ENCODE peak calls at places on chromosome 2, in ten cellular contexts. P is suprapubic skin, I is BE2C, M is left ventricle myocardium inferior, H is endodermal cell, N is H9, R is IMR-90, D is sigmoid colon, J is uterus, G is stomach. F is an unnamed sample. For H3K27me3 and H3K4me1, the result is how much of the 10 kb centered on the place peaks cover.

GRCh38 chr2:150544731-150545130 is 57.3 kb upstream of the RND3 start:
- DNase-seq in P (no peak), I (no peak), M (no peak), H (no peak), N (no peak), R (no peak), D (no peak), J (no peak), G (no peak), F (no peak)

GRCh38 chr2:218360453-218360852 is 3.8 kb downstream of the CATIP start:
- DNase-seq in P (no peak), I (no peak), M (no peak), H (no peak), N (no peak), R (no peak), D (no peak), J (no peak), G (no peak), F (no peak)

GRCh38 chr2:8684421-8684884 is 2.6 kb downstream of the ID2 start:
- DNase-seq in P (no peak), I (peak), M (no peak), H (peak), N (no peak), R (peak), D (no peak), J (peak), G (no peak), F (no peak)

GRCh38 chr2:217058791-217059755 is 199.2 kb upstream of the TNP1 start:
- DNase-seq in P (no peak), I (no peak), M (no peak), H (no peak), N (no peak), R (no peak), D (no peak), J (no peak), G (no peak), F (no peak)

GRCh38 chr2:211203986-211204385 is 647.6 kb downstream of the CPS1 start:
- DNase-seq in P (no peak), I (no peak), M (no peak), H (no peak), N (no peak), R (no peak), D (no peak), J (no peak), G (no peak), F (no peak)

GRCh38 chr2:33062665-33063249 is 116.0 kb downstream of the LTBP1 start:
- DNase-seq in P (no peak), I (no peak), M (no peak), H (no peak), N (no peak), R (peak), D (no peak), J (no peak), G (no peak), F (no peak)

GRCh38 chr2:226080323-226080722 is 680.8 kb downstream of the NYAP2 start:
- DNase-seq in P (no peak), I (no peak), M (no peak), H (no peak), N (no peak), R (peak), D (no peak), J (no peak), G (no peak), F (no peak)

GRCh38 chr2:233476083-233476410 is 90.5 kb downstream of the USP40 start:
- DNase-seq in P (no peak), I (no peak), M (no peak), H (no peak), N (no peak), R (no peak), D (no peak), J (no peak), G (peak), F (peak)

GRCh38 chr2:74516070-74516633 is 1.9 kb downstream of the TLX2 start:
- DNase-seq in P (peak), I (no peak), M (peak), H (peak), N (peak), R (peak), D (peak), J (no peak), G (peak), F (no peak)

GRCh38 chr2:168626096-168626495 is 170.0 kb downstream of the CERS6 start:
- DNase-seq in P (no peak), I (no peak), M (no peak), H (no peak), N (no peak), R (no peak), D (no peak), J (no peak), G (no peak), F (no peak)

GRCh38 chr2:104703669-104704068 is 150.2 kb upstream of the POU3F3 start:
- DNase-seq in P (no peak), I (no peak), M (no peak), H (no peak), N (no peak), R (no peak), D (no peak), J (no peak), G (no peak), F (no peak)

GRCh38 chr2:122019729-122020128 is 264.3 kb downstream of the TSN start:
- DNase-seq in P (no peak), I (no peak), M (no peak), H (no peak), N (no peak), R (no peak), D (no peak), J (no peak), G (no peak), F (no peak)

GRCh38 chr2:32064713-32065112 is 1.4 kb downstream of the SPAST start:
- DNase-seq in P (no peak), I (no peak), M (no peak), H (no peak), N (no peak), R (no peak), D (no peak), J (no peak), G (no peak), F (no peak)

GRCh38 chr2:203683932-203684556 is 22.4 kb upstream of the CD28 start:
- DNase-seq in P (no peak), I (no peak), M (no peak), H (no peak), N (no peak), R (peak), D (no peak), J (no peak), G (no peak), F (peak)

GRCh38 chr2:152221870-152222269 is 46.3 kb upstream of the STAM2 start:
- DNase-seq in P (no peak), I (no peak), M (no peak), H (no peak), N (no peak), R (peak), D (no peak), J (no peak), G (no peak), F (no peak)

GRCh38 chr2:189512879-189513278 is 67.7 kb downstream of the SLC40A1 start:
- DNase-seq in P (no peak), I (no peak), M (no peak), H (no peak), N (no peak), R (no peak), D (no peak), J (peak), G (no peak), F (no peak)

GRCh38 chr2:149170911-149171310 is 132.4 kb downstream of the LYPD6B start:
- DNase-seq in P (no peak), I (no peak), M (no peak), H (no peak), N (no peak), R (no peak), D (no peak), J (no peak), G (peak), F (no peak)
- H3K27me3 ChIP-seq in P (under half), I (under half), M (under half), H (under half), N (under half), R (under half), D (under half), J (under half), G (under half), F (under half)

GRCh38 chr2:163407296-163407695 is 328.5 kb downstream of the FIGN start:
- DNase-seq in P (no peak), I (no peak), M (no peak), H (no peak), N (no peak), R (peak), D (no peak), J (no peak), G (no peak), F (no peak)
- H3K4me1 ChIP-seq in P (under half), I (under half), M (under half), H (under half), N (under half), R (under half), D (under half), J (under half), G (under half), F (under half)

GRCh38 chr2:194870974-194871535 is 786.0 kb upstream of the SLC39A10 start:
- DNase-seq in P (no peak), I (no peak), M (no peak), H (no peak), N (no peak), R (no peak), D (no peak), J (no peak), G (no peak), F (no peak)

GRCh38 chr2:194867328-194867727 is 789.7 kb upstream of the SLC39A10 start:
- DNase-seq in P (no peak), I (no peak), M (no peak), H (no peak), N (no peak), R (no peak), D (no peak), J (no peak), G (no peak), F (no peak)
- TF ChIP-seq CTCF in P (peak), I (peak), M (no peak), H (peak), N (peak), R (peak), D (no peak), J (peak), G (no peak), F (peak)

GRCh38 chr2:60560734-60561649 is 7.5 kb upstream of the BCL11A start:
- DNase-seq in P (no peak), I (no peak), M (no peak), H (no peak), N (no peak), R (no peak), D (no peak), J (no peak), G (no peak), F (no peak)

GRCh38 chr2:60558536-60558935 is 5.1 kb upstream of the BCL11A start:
- DNase-seq in P (no peak), I (no peak), M (no peak), H (no peak), N (no peak), R (no peak), D (no peak), J (no peak), G (no peak), F (no peak)

GRCh38 chr2:60556441-60556997 is 3.1 kb upstream of the BCL11A start:
- DNase-seq in P (no peak), I (no peak), M (no peak), H (peak), N (no peak), R (no peak), D (peak), J (no peak), G (no peak), F (no peak)

GRCh38 chr2:60556998-60557955 is 3.8 kb upstream of the BCL11A start:
- DNase-seq in P (no peak), I (no peak), M (no peak), H (no peak), N (no peak), R (no peak), D (no peak), J (no peak), G (no peak), F (no peak)

GRCh38 chr2:60559880-60560279 is 6.4 kb upstream of the BCL11A start:
- DNase-seq in P (no peak), I (no peak), M (no peak), H (no peak), N (no peak), R (no peak), D (no peak), J (no peak), G (no peak), F (no peak)
- H3K27me3 ChIP-seq in P (under half), I (under half), M (half or more), H (half or more), N (under half), R (under half), D (under half), J (under half), G (under half), F (under half)

DNA sequence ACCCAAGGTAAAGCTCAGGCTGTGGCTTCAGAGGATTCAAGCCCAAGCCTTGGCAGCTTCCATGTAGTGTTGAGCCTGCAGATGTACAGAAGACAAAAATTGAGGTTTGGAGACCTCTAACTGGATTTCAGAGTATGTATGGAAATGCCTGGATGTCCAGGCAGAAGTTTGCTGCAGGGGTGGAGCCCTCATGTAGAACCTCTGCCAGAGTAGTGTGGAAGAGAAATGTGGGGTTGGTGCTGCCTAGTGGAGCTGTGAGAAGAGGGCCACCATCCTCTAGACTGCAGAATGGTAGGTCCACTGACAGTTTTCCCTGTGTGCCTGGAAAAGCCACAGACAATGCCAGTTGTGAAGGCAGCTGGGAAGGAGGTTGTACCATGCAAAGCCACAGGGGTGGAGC is 239.9 kb downstream of the SPAG16 start:
- DNase-seq in P (no peak), I (no peak), M (no peak), H (peak), N (no peak), R (no peak), D (no peak), J (no peak), G (no peak), F (no peak)
- H3K4me1 ChIP-seq in P (under half), I (under half), M (under half), H (under half), N (under half), R (under half), D (under half), J (under half), G (under half), F (under half)